ENCODE peak calls at places on chromosomes 1 and 21, in eight cellular contexts. N, H, L, G, B, D, Y and I are unnamed samples.

GRCh38 chr1:78728359-78728758 is 78.7 kb downstream of the IFI44 start:
- DNase-seq in D (no peak), L (no peak), G (no peak), H (no peak), B (no peak), Y (no peak), N (no peak), I (no peak)

GRCh38 chr1:119898520-119898919 is 2.2 kb upstream of the ADAM30 start:
- DNase-seq in H (no peak), L (no peak), G (no peak), Y (no peak), D (no peak), B (no peak), N (no peak), I (no peak)

GRCh38 chr1:4379451-4380175 is 274.8 kb upstream of the AJAP1 start:
- DNase-seq in N (no peak), D (no peak), G (no peak), L (no peak), Y (no peak), B (no peak), H (no peak), I (no peak)

GRCh38 chr1:221309711-221310110 is 430.5 kb downstream of the HLX start:
- DNase-seq in N (no peak), D (no peak), Y (no peak), G (no peak), B (no peak), L (no peak), H (no peak), I (no peak)

GRCh38 chr21:44866780-44867179 is 6.7 kb downstream of the PTTG1IP start:
- DNase-seq in N (no peak), G (no peak), H (no peak), Y (peak), B (no peak), L (no peak), D (no peak), I (no peak)

GRCh38 chr1:9787702-9788101 is 36.1 kb downstream of the CLSTN1 start:
- DNase-seq in Y (no peak), B (no peak), H (no peak), D (no peak), G (no peak), N (no peak), L (no peak), I (no peak)

GRCh38 chr1:8230284-8230605 is 87.7 kb upstream of the SLC45A1 start:
- DNase-seq in D (no peak), L (no peak), G (no peak), Y (no peak), B (no peak), N (no peak), H (no peak), I (no peak)

GRCh38 chr1:7564097-7564496 is 207.0 kb upstream of the VAMP3 start:
- DNase-seq in G (no peak), H (no peak), L (no peak), B (no peak), D (no peak), Y (no peak), N (no peak), I (no peak)

GRCh38 chr1:18217398-18218043 is 109.9 kb downstream of the IGSF21 start:
- DNase-seq in D (no peak), L (no peak), Y (no peak), G (peak), B (no peak), H (peak), N (peak), I (no peak)

GRCh38 chr21:34187935-34188334 is 114.6 kb downstream of the MRPS6 start:
- DNase-seq in H (peak), B (no peak), N (no peak), D (no peak), Y (peak), G (no peak), L (peak), I (no peak)

GRCh38 chr1:53410100-53410541 is 49.1 kb upstream of the DMRTB1 start:
- DNase-seq in N (no peak), Y (no peak), B (no peak), H (no peak), L (no peak), D (no peak), G (peak), I (no peak)

GRCh38 chr1:153306303-153307220 is 6.2 kb downstream of the PGLYRP3 start:
- DNase-seq in L (no peak), Y (no peak), D (no peak), G (peak), H (no peak), B (no peak), N (no peak), I (no peak)

GRCh38 chr1:10899490-10900264 is 103.2 kb upstream of the CASZ1 start:
- DNase-seq in B (no peak), D (no peak), G (no peak), Y (peak), N (no peak), L (no peak), H (no peak), I (peak)

GRCh38 chr1:10900265-10900651 is 103.8 kb upstream of the CASZ1 start:
- DNase-seq in G (no peak), B (no peak), L (no peak), Y (no peak), N (no peak), D (no peak), H (no peak), I (no peak)

GRCh38 chr1:10901894-10902805 is 105.7 kb upstream of the CASZ1 start:
- DNase-seq in N (no peak), Y (peak), L (no peak), H (no peak), G (no peak), D (no peak), B (no peak), I (no peak)

GRCh38 chr1:10901091-10901893 is 104.8 kb upstream of the CASZ1 start:
- DNase-seq in B (peak), D (peak), N (peak), L (no peak), G (no peak), Y (peak), H (no peak), I (no peak)

DNA sequence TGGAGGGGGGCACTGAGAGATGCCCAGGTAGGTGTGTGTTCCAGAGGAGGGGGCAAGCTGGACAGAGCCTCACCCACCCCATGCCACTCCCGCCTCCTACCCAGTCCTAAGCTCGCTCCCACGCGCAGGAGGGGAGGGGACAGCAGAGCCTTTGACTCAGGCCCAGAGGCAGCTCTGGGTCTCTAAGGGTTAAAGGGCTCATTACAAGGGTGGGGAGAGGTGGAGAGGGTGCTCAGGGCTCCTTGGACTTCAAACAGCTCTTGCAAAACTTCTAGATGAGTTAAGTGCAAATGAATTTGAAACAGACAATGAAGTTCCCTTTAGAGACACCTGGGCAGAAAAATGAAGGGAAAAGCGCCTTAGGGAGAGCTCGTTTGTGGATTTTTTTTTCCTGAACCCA is 104.2 kb upstream of the CASZ1 start:
- DNase-seq in D (no peak), G (peak), N (peak), B (peak), H (no peak), Y (peak), L (no peak), I (no peak)
- H3K27ac ChIP-seq in D (no peak), G (no peak), N (no peak), B (peak), H (peak), Y (no peak), L (no peak), I (peak)

GRCh38 chr1:81660286-81660685 is 140.4 kb upstream of the ADGRL2 start:
- DNase-seq in L (no peak), G (no peak), H (no peak), D (no peak), Y (no peak), N (no peak), B (no peak), I (no peak)
- H3K27ac ChIP-seq in L (no peak), G (no peak), H (no peak), D (no peak), Y (no peak), N (no peak), B (no peak), I (no peak)

GRCh38 chr1:233114159-233114558 is 163.7 kb downstream of the NTPCR start:
- DNase-seq in N (no peak), L (no peak), Y (no peak), H (no peak), G (peak), B (peak), D (no peak), I (peak)
- H3K27ac ChIP-seq in N (no peak), L (no peak), Y (peak), H (no peak), G (peak), B (peak), D (no peak), I (peak)

GRCh38 chr1:67537647-67538018 is 107.4 kb upstream of the SERBP1 start:
- DNase-seq in G (no peak), N (no peak), Y (no peak), H (no peak), B (no peak), L (no peak), D (no peak), I (no peak)

GRCh38 chr1:67532452-67533216 is 102.4 kb upstream of the SERBP1 start:
- DNase-seq in B (peak), D (peak), N (peak), Y (no peak), G (peak), L (no peak), H (peak), I (no peak)

GRCh38 chr1:67536957-67537646 is 106.9 kb upstream of the SERBP1 start:
- DNase-seq in N (no peak), D (no peak), B (peak), Y (no peak), G (no peak), H (no peak), L (no peak), I (no peak)

GRCh38 chr1:67534627-67535065 is 104.4 kb upstream of the SERBP1 start:
- DNase-seq in L (no peak), D (no peak), B (peak), H (no peak), N (no peak), Y (no peak), G (no peak), I (no peak)

DNA sequence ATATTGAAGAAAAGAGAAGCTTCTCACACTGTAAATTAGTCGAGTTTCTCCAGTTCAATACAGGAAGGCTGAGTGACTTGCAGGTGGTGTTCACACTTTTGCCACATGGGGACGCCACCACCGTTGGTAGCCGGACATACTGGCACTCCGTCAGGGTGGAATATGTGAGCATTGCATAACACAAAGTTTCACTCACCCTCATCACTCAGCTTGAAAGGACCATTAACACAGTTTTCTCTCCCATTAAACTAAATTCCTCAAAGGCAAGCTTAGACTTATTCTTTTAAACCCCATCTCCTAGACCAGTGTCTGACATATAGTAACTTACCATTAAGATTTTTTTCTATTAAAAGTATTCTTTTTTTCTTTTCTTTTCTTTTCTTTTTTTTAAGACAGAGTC is 105.3 kb upstream of the SERBP1 start:
- DNase-seq in H (peak), N (peak), D (peak), Y (peak), B (peak), G (peak), L (peak), I (no peak)
- H3K27ac ChIP-seq in H (no peak), N (no peak), D (peak), Y (no peak), B (peak), G (no peak), L (no peak), I (peak)

DNA sequence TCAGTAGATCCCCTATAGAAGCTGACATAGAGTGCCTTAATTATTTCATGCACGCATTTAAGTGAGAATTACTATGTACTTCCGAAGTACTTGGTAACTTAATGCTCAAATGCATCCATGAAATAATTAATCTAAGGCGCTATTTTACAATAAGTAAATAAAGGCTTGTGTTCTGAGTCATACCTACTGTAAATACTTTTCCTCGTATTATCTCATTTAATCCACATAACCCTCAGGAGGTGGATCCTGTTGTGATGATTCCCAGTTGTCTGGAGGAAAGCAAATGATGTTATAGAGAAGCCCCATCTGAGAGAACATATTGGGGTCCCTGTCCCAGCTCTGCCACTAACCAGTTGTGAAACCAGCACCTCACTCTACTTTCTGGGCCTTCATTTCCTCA is 16.4 kb downstream of the SUSD4 start:
- DNase-seq in Y (no peak), L (no peak), G (no peak), B (no peak), D (no peak), N (no peak), H (no peak), I (no peak)
- H3K27ac ChIP-seq in Y (no peak), L (no peak), G (no peak), B (no peak), D (no peak), N (no peak), H (no peak), I (no peak)

DNA sequence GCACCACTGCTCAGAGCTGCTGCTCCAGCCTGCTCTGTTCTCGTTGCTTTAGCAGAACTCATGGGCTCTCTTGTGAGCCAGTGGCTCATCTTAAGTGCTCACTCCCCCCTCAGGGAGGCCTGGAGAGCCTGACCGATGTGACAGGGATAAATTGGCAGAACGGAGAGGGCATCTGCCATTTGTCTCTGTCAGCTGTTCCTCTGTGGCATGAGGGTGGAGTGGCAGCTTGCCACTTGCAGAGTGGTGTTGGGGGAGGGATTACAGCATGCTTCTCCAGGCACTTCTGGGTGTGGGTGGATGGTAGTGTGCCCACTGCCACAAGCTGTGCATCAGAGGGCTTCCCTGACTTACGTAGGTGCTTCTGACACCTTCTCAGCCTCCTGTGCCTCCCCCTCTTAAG is 229.5 kb downstream of the PAPPA2 start:
- DNase-seq in G (no peak), H (no peak), N (no peak), B (no peak), L (peak), D (no peak), Y (peak), I (no peak)
- H3K27ac ChIP-seq in G (no peak), H (no peak), N (no peak), B (no peak), L (peak), D (peak), Y (peak), I (no peak)

GRCh38 chr1:64539808-64540207 is 69.9 kb downstream of the CACHD1 start:
- DNase-seq in D (peak), B (peak), Y (peak), N (peak), G (no peak), L (peak), H (peak), I (no peak)

GRCh38 chr1:64542118-64542517 is 72.2 kb downstream of the CACHD1 start:
- DNase-seq in H (no peak), B (no peak), Y (no peak), L (no peak), D (no peak), N (no peak), G (no peak), I (no peak)

GRCh38 chr1:64539279-64539678 is 69.3 kb downstream of the CACHD1 start:
- DNase-seq in G (no peak), N (no peak), B (no peak), D (no peak), Y (no peak), L (no peak), H (no peak), I (no peak)

GRCh38 chr1:64538389-64538788 is 68.5 kb downstream of the CACHD1 start:
- DNase-seq in H (no peak), Y (no peak), B (no peak), D (no peak), N (no peak), G (no peak), L (no peak), I (no peak)

GRCh38 chr1:64540265-64540791 is 70.4 kb downstream of the CACHD1 start:
- DNase-seq in Y (no peak), L (no peak), D (no peak), H (no peak), G (peak), N (no peak), B (no peak), I (no peak)
- H3K27ac ChIP-seq in Y (peak), L (peak), D (peak), H (peak), G (peak), N (no peak), B (peak), I (no peak)

GRCh38 chr1:19725606-19726005 is 60.9 kb downstream of the HTR6 start:
- DNase-seq in N (no peak), H (no peak), L (no peak), B (no peak), Y (no peak), D (no peak), G (no peak), I (no peak)

GRCh38 chr1:19720973-19721372 is 56.3 kb downstream of the HTR6 start:
- DNase-seq in D (no peak), Y (no peak), L (no peak), H (no peak), G (peak), N (no peak), B (no peak), I (no peak)

GRCh38 chr1:19720174-19720573 is 55.5 kb downstream of the HTR6 start:
- DNase-seq in G (no peak), Y (no peak), N (no peak), H (no peak), B (no peak), D (no peak), L (no peak), I (no peak)

GRCh38 chr1:19728413-19729145 is 63.9 kb downstream of the HTR6 start:
- DNase-seq in B (no peak), Y (no peak), L (no peak), G (no peak), D (no peak), N (no peak), H (no peak), I (no peak)

DNA sequence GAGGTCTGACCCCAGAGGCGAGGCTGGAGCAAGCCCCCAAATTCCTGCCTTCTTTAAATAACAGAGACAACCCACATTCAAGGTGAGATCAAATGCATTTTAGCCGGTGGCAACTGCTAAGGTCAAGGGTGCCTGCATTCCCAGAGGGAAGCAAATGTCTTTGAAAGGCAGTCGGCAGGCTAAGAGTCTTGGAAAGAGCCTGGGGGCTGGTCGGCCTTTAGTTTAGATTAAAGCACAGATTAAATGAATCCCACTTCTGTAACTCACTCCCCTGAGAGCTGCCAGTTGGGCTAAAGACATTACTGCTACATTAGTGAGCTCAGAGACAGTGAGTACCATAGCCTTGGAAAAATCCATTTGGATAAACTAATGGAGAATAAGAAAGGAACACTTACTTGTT is 59.2 kb downstream of the HTR6 start:
- DNase-seq in L (no peak), D (no peak), B (no peak), H (no peak), G (peak), N (no peak), Y (no peak), I (no peak)
- H3K27ac ChIP-seq in L (no peak), D (no peak), B (no peak), H (no peak), G (no peak), N (no peak), Y (no peak), I (no peak)

GRCh38 chr1:26704629-26705028 is 8.8 kb downstream of the ARID1A start:
- DNase-seq in H (no peak), N (no peak), L (no peak), Y (no peak), B (no peak), G (no peak), D (no peak), I (no peak)
- H3K27ac ChIP-seq in H (no peak), N (no peak), L (peak), Y (peak), B (no peak), G (no peak), D (peak), I (peak)

GRCh38 chr1:15098366-15099125 is 55.0 kb upstream of the TMEM51 start:
- DNase-seq in H (no peak), B (no peak), N (no peak), L (no peak), G (no peak), D (no peak), Y (no peak), I (no peak)
- H3K27ac ChIP-seq in H (no peak), B (no peak), N (no peak), L (no peak), G (no peak), D (no peak), Y (no peak), I (no peak)